ENCODE peak calls at places on chromosome 5, in six cellular contexts. Q is GM20000, S is foreskin fibroblast, G is neural crest cell, W is fibroblast of lung, P is foreskin keratinocyte. T is an unnamed sample.

GRCh38 chr5:79486116-79486515 is 27.8 kb downstream of the HOMER1 start:
- DNase-seq in Q (no peak), S (no peak), G (no peak), W (no peak), P (no peak), T (no peak)

GRCh38 chr5:71828641-71829040 is 109.6 kb downstream of the CARTPT start:
- DNase-seq in Q (no peak), S (peak; percentile 6), G (no peak), W (peak; percentile 37), P (peak; percentile 17), T (no peak)

GRCh38 chr5:75052461-75053285 is at the start of gene GCNT4:
- DNase-seq in Q (peak; percentile 52), S (peak; percentile 52), G (peak; percentile 48), W (peak; percentile 58), P (no peak), T (peak; percentile 51)

GRCh38 chr5:143153332-143154119 is 250.0 kb downstream of the NR3C1 start:
- DNase-seq in Q (no peak), S (peak; percentile 74), G (no peak), W (peak; percentile 91), P (no peak), T (no peak)

GRCh38 chr5:157689942-157690689 is 18.8 kb downstream of the C5orf52 start:
- DNase-seq in Q (no peak), S (no peak), G (no peak), W (no peak), P (no peak), T (no peak)

GRCh38 chr5:50751064-50751657 is 84.7 kb downstream of the PARP8 start:
- DNase-seq in Q (peak; percentile 38), S (peak; percentile 1), G (no peak), W (peak; percentile 40), P (no peak), T (no peak)

GRCh38 chr5:75818661-75819060 is 101.4 kb upstream of the POC5 start:
- DNase-seq in Q (no peak), S (no peak), G (no peak), W (no peak), P (no peak), T (no peak)

GRCh38 chr5:78925102-78925876 is 59.8 kb downstream of the ARSB start:
- DNase-seq in Q (no peak), S (no peak), G (no peak), W (no peak), P (no peak), T (no peak)

GRCh38 chr5:57843016-57843402 is 360.4 kb upstream of the ACTBL2 start:
- DNase-seq in Q (no peak), S (no peak), G (no peak), W (peak; percentile 52), P (no peak), T (no peak)

GRCh38 chr5:62771331-62771730 is 192.7 kb downstream of the LRRC70 start:
- DNase-seq in Q (no peak), S (no peak), G (no peak), W (no peak), P (no peak), T (no peak)

GRCh38 chr5:142976861-142977260 is 206.7 kb downstream of the ARHGAP26 start:
- DNase-seq in Q (no peak), S (peak; percentile 19), G (no peak), W (peak; percentile 34), P (no peak), T (no peak)

GRCh38 chr5:82307431-82307830 is 29.3 kb upstream of the RPS23 start:
- DNase-seq in Q (no peak), S (peak; percentile 18), G (no peak), W (peak; percentile 55), P (no peak), T (no peak)

GRCh38 chr5:54385994-54386393 is 69.5 kb upstream of the HSPB3 start:
- DNase-seq in Q (no peak), S (no peak), G (no peak), W (peak; percentile 25), P (no peak), T (no peak)

GRCh38 chr5:53161876-53162275 is 52.3 kb upstream of the MOCS2 start:
- DNase-seq in Q (no peak), S (peak; percentile 46), G (no peak), W (peak; percentile 35), P (peak; percentile 61), T (no peak)

GRCh38 chr5:100574716-100575115 is 39.5 kb downstream of the FAM174A start:
- DNase-seq in Q (no peak), S (no peak), G (no peak), W (no peak), P (no peak), T (no peak)

GRCh38 chr5:3212869-3213268 is 382.8 kb upstream of the IRX1 start:
- DNase-seq in Q (no peak), S (no peak), G (no peak), W (no peak), P (no peak), T (no peak)

GRCh38 chr5:57664700-57665099 is 182.1 kb upstream of the ACTBL2 start:
- DNase-seq in Q (no peak), S (no peak), G (no peak), W (no peak), P (no peak), T (no peak)

GRCh38 chr5:324736-325612 is 3.5 kb downstream of the AHRR start:
- DNase-seq in Q (no peak), S (no peak), G (no peak), W (no peak), P (no peak), T (no peak)

GRCh38 chr5:158701406-158702177 is 398.1 kb downstream of the EBF1 start:
- DNase-seq in Q (no peak), S (peak; percentile 85), G (no peak), W (peak; percentile 63), P (peak; percentile 31), T (no peak)

GRCh38 chr5:126015244-126016054 is 407.8 kb upstream of the GRAMD2B start:
- DNase-seq in Q (no peak), S (peak; percentile 31), G (no peak), W (peak; percentile 93), P (peak; percentile 24), T (no peak)

GRCh38 chr5:66144799-66145390 is 795 bp downstream of the SREK1 start:
- DNase-seq in Q (no peak), S (no peak), G (no peak), W (peak; percentile 64), P (no peak), T (no peak)

GRCh38 chr5:33231935-33232334 is 208.8 kb upstream of the TARS1 start:
- DNase-seq in Q (no peak), S (peak; percentile 31), G (no peak), W (peak; percentile 41), P (no peak), T (no peak)

GRCh38 chr5:72115277-72115676 is 8.0 kb downstream of the MAP1B start:
- DNase-seq in Q (no peak), S (no peak), G (no peak), W (no peak), P (no peak), T (no peak)

DNA sequence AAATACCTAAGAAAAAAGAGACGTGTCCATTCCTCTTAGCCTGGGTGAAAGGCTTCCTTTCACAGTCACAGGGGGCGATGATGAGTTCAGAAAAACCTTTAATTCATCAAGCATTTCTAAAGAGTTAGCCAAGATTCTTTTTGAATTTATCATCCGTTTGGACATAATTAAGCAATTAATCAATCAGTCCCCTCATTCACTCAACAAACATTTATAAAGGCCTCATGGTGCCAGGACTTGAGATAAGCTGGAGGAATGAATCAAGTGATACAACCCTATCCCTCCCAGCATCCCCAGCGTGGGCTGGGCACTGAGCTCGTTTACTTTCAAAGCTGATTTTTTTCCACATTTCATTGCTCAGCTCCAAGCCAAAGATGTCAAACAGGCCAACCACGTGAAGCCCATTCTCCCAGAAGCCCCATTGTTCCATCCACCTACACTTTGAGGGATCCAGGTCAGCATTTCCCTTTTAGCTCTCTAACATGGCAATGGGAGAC is 140.5 kb downstream of the SLIT3 start:
- DNase-seq in Q (no peak), S (no peak), G (no peak), W (peak; percentile 93), P (no peak), T (no peak)
- TF ChIP-seq CTCF in Q (no peak), S (peak; percentile 48), G (peak; percentile 32), W (peak; percentile 5), P (peak; percentile 50), T (no peak)

DNA sequence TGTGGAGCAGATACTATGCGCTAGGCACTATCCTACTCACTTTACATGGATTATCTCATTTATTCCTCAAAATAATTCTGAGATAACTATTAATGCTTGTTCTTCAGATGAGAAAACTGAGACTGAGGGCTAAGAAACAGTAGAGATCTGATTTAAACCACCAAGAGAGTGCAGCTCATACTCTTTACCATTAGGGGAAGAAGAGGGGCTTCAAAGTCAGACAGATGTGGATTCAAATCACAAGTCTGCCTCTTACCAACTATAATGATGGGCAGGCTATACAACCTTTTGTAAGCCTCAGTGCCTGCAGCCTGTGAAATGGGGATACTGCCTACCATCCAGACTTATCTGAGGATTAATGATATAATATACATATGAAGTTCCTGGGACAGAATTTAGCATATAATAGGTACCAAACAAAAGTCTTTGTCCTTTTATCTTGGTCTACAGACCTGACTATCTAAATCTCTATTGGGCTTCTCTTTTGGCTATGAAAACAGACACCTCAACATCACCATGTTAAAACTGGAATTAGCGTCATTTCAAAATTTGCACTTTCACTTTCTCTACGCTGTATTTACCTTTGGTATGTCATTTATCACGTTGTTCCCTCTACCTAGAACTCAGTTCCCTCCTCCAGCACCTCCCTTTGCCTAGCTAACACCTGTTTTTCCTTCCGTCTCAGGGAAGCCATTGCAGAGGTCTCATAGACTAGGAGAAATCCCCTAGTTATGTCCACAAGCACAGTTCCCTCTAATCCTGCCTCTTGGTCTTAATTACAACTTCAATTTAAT is 13.8 kb upstream of the TMEM267 start:
- DNase-seq in Q (no peak), S (no peak), G (no peak), W (no peak), P (no peak), T (no peak)
- TF ChIP-seq CTCF in Q (no peak), S (no peak), G (no peak), W (no peak), P (no peak), T (no peak)

GRCh38 chr5:1975898-1976765 is 93.4 kb upstream of the IRX4 start:
- DNase-seq in Q (no peak), S (peak; percentile 3), G (no peak), W (no peak), P (peak; percentile 15), T (no peak)
- TF ChIP-seq CTCF in Q (no peak), S (no peak), G (no peak), W (peak; percentile 9), P (peak; percentile 72), T (no peak)

DNA sequence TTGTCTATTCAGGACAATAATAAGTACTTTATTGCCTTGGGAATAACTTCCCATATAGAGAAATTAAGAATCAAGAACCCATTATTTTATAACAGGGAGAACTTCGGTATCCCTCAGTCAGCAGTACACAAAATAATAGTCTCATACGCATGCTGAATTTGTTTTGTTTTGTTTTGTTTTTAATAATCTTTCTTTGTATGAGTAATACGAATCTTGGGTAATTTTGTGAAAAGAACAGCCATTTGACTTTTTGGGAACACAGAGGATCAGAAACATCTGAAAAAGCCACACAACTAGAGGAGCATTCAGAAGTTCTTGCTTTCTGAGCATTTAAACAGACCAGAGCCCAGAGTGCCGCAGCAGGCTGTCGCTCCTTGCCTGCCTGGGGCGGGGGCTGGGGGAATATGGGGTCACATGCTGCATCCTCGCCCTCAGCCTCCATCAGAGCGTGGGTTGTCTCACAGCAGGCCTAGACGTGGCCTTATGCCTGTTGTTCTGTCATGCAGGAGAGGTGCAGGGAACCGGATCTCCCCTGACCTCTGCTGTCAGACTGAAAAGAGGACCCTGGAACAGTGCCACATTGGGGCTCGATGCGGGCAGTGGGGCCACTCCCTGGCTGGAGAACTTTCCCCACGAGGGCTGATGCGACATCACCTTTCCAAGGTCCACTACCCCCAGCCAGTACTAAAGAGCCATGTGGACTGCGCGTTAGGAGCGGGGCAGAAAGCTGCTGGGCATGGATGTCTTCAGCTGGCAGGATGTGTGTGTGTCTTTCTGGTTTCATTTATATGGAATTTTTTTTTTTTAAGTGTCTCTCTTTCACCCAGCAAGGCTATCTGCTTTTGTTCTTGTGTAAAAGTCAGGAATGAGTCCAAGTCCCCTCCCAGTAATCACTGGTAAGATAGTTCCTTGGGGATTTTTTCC is 133.4 kb upstream of the OTULINL start:
- DNase-seq in Q (peak; percentile 62), S (no peak), G (no peak), W (peak; percentile 62), P (no peak), T (no peak)
- TF ChIP-seq CTCF in Q (no peak), S (no peak), G (no peak), W (no peak), P (no peak), T (no peak)

T was measured in endothelial cell.